ENCODE peak calls at places on chromosomes 4 and X, in seven cellular contexts. X is germinal center; I is cerebellum; L is activated CD4-positive, alpha-beta T cell treated with anti-CD3 and anti-CD28 coated beads for 24 hours; R is mesothelial cell of epicardium; E is neuronal stem cell; N is stimulated activated CD4-positive, alpha-beta T cell treated with anti-CD3 and anti-CD28 coated beads, Interleukin-4, amount 100 ng/mL, for 48 hours. A is an unnamed sample.

GRCh38 chr4:151284534-151285245 is 7.7 kb downstream of the PRSS48 start:
- DNase-seq in N (no peak), I (no peak), X (no peak), E (no peak), R (no peak), L (no peak), A (peak)

GRCh38 chr4:143344011-143344410 is 7.3 kb downstream of the GAB1 start:
- DNase-seq in L (no peak), E (no peak), R (no peak), I (no peak), N (no peak), X (no peak), A (no peak)

GRCh38 chr4:145734051-145734450 is 54.1 kb downstream of the C4orf51 start:
- DNase-seq in X (no peak), I (no peak), L (no peak), R (no peak), E (no peak), N (no peak), A (no peak)

GRCh38 chr4:173167793-173168395 is 717 bp upstream of the GALNT7 start:
- DNase-seq in R (no peak), L (no peak), I (peak), X (peak), N (no peak), E (no peak), A (no peak)

GRCh38 chr4:10015140-10015753 is 6.0 kb downstream of the SLC2A9 start:
- DNase-seq in N (no peak), R (no peak), E (peak), X (no peak), I (no peak), L (no peak), A (peak)

GRCh38 chr4:57764840-57765239 is 654.7 kb upstream of the IGFBP7 start:
- DNase-seq in R (no peak), N (no peak), L (no peak), I (no peak), E (no peak), X (no peak), A (no peak)

GRCh38 chrX:13339607-13340006 is 19.8 kb upstream of the ATXN3L start:
- DNase-seq in E (no peak), N (no peak), X (no peak), I (no peak), L (no peak), R (no peak), A (no peak)

GRCh38 chr4:66062044-66062443 is 391.8 kb upstream of the EPHA5 start:
- DNase-seq in R (no peak), I (no peak), E (no peak), L (no peak), X (no peak), N (no peak), A (no peak)

GRCh38 chrX:9091253-9091652 is 57.3 kb upstream of the FAM9B start:
- DNase-seq in X (no peak), I (no peak), R (no peak), E (no peak), L (no peak), N (no peak), A (no peak)

GRCh38 chr4:182068920-182069319 is 174.3 kb upstream of the TENM3 start:
- DNase-seq in N (no peak), L (no peak), E (no peak), R (no peak), X (no peak), I (no peak), A (no peak)

GRCh38 chrX:15834827-15835595 is 19.6 kb downstream of the AP1S2 start:
- DNase-seq in N (no peak), I (no peak), X (no peak), L (no peak), E (no peak), R (no peak), A (no peak)

GRCh38 chrX:41023098-41023497 is 62.1 kb upstream of the USP9X start:
- DNase-seq in E (no peak), I (no peak), L (no peak), R (no peak), X (no peak), N (no peak), A (no peak)

GRCh38 chr4:86032476-86033022 is 327.3 kb downstream of the MAPK10 start:
- DNase-seq in I (peak), E (no peak), X (no peak), R (no peak), N (no peak), L (no peak), A (no peak)

GRCh38 chrX:36897690-36898089 is 110.5 kb upstream of the FAM47C start:
- DNase-seq in I (no peak), X (no peak), N (no peak), R (no peak), L (no peak), E (no peak), A (no peak)

GRCh38 chr4:154559141-154559841 is 3.5 kb upstream of the FGB start:
- DNase-seq in X (no peak), I (no peak), E (peak), N (no peak), R (no peak), L (no peak), A (no peak)

GRCh38 chr4:152310223-152310622 is 225.7 kb downstream of the FBXW7 start:
- DNase-seq in R (no peak), N (no peak), I (no peak), L (no peak), E (no peak), X (no peak), A (peak)

GRCh38 chr4:7393491-7394183 is 41.1 kb downstream of the PSAPL1 start:
- DNase-seq in L (no peak), I (no peak), R (peak), E (no peak), N (no peak), X (no peak), A (no peak)

GRCh38 chr4:7462509-7462971 is 27.8 kb upstream of the PSAPL1 start:
- DNase-seq in X (no peak), E (peak), R (no peak), N (no peak), I (peak), L (no peak), A (peak)

GRCh38 chrX:22392176-22392814 is 119.6 kb downstream of the CBLL2 start:
- DNase-seq in R (no peak), L (no peak), E (no peak), X (no peak), N (no peak), I (peak), A (no peak)

GRCh38 chr4:100372432-100372831 is 145.4 kb downstream of the EMCN start:
- DNase-seq in N (no peak), X (peak), I (no peak), E (no peak), L (no peak), R (no peak), A (no peak)

A was measured in NT2/D1.